ENCODE peak calls at places on chromosomes 16 and 17, in six cellular contexts. B, G, E, Z, A and V are unnamed samples.

GRCh38 chr17:80468222-80468621 is 8.2 kb downstream of the NPTX1 start:
- DNase-seq in B (no peak), G (no peak), E (no peak), Z (no peak), A (no peak), V (no peak)

GRCh38 chr16:66416136-66416535 is 11.0 kb upstream of the BEAN1 start:
- DNase-seq in B (no peak), G (no peak), E (no peak), Z (no peak), A (no peak), V (no peak)

GRCh38 chr16:78094998-78095397 is 4.5 kb upstream of the WWOX start:
- DNase-seq in B (no peak), G (no peak), E (no peak), Z (no peak), A (no peak), V (no peak)

GRCh38 chr16:67965668-67966548 is 2.5 kb downstream of the SLC12A4 start:
- DNase-seq in B (peak), G (no peak), E (no peak), Z (no peak), A (no peak), V (no peak)

GRCh38 chr17:7109461-7110322 is 4.9 kb downstream of the ASGR2 start:
- DNase-seq in B (no peak), G (no peak), E (no peak), Z (no peak), A (no peak), V (no peak)

GRCh38 chr16:6891486-6891885 is 441.2 kb upstream of the RBFOX1 start:
- DNase-seq in B (no peak), G (no peak), E (no peak), Z (no peak), A (peak), V (no peak)

GRCh38 chr16:84266451-84266850 is 26.6 kb upstream of the KCNG4 start:
- DNase-seq in B (peak), G (no peak), E (no peak), Z (no peak), A (peak), V (peak)

GRCh38 chr16:70685061-70685937 is 554 bp downstream of the MTSS2 start:
- DNase-seq in B (peak), G (peak), E (no peak), Z (peak), A (peak), V (no peak)

GRCh38 chr16:75527825-75528299 is 8.0 kb downstream of the CHST5 start:
- DNase-seq in B (no peak), G (no peak), E (no peak), Z (no peak), A (no peak), V (peak)

GRCh38 chr17:39726617-39727016 is 3.7 kb downstream of the MIEN1 start:
- DNase-seq in B (no peak), G (no peak), E (no peak), Z (peak), A (no peak), V (no peak)

GRCh38 chr16:83843657-83844056 is 35.9 kb downstream of the HSBP1 start:
- DNase-seq in B (no peak), G (no peak), E (no peak), Z (no peak), A (peak), V (no peak)

GRCh38 chr17:1588781-1589585 is 26.4 kb upstream of the PITPNA start:
- DNase-seq in B (no peak), G (no peak), E (no peak), Z (no peak), A (no peak), V (no peak)

GRCh38 chr16:86414991-86415740 is 95.2 kb upstream of the FOXF1 start:
- DNase-seq in B (no peak), G (no peak), E (no peak), Z (no peak), A (no peak), V (no peak)

GRCh38 chr16:17467923-17468540 is 2.7 kb downstream of the XYLT1 start:
- DNase-seq in B (peak), G (peak), E (peak), Z (peak), A (peak), V (peak)

GRCh38 chr16:70715113-70715711 is 29.4 kb upstream of the MTSS2 start:
- DNase-seq in B (peak), G (peak), E (peak), Z (peak), A (peak), V (peak)

GRCh38 chr16:69703638-69704037 is 22.7 kb downstream of the NQO1 start:
- DNase-seq in B (peak), G (no peak), E (no peak), Z (no peak), A (no peak), V (no peak)

GRCh38 chr16:84600343-84601229 is 17.3 kb downstream of the COTL1 start:
- DNase-seq in B (no peak), G (no peak), E (no peak), Z (no peak), A (no peak), V (no peak)